ENCODE peak calls at places on chromosomes 5 and 9, in eight cellular contexts. J is HCT116, K is A549, F is HepG2, N is GM23338, A is SK-N-SH, R is K562, E is GM12878. I is an unnamed sample. For H3K4me1, the result is how much of the 10 kb centered on the place peaks cover.

GRCh38 chr5:115773010-115773580 is 43.4 kb downstream of the CDO1 start:
- DNase-seq in J (no peak), K (no peak), F (no peak), N (peak), A (no peak), R (no peak), E (no peak), I (no peak)

GRCh38 chr5:143147918-143148317 is 255.6 kb downstream of the NR3C1 start:
- DNase-seq in J (no peak), K (no peak), F (no peak), N (no peak), A (no peak), R (no peak), E (no peak), I (no peak)

GRCh38 chr9:98944130-98945074 is 695 bp downstream of the COL15A1 start:
- DNase-seq in J (no peak), K (peak), F (no peak), N (peak), A (peak), R (no peak), E (no peak), I (no peak)

GRCh38 chr5:73896668-73897067 is 270.7 kb downstream of the ARHGEF28 start:
- DNase-seq in J (no peak), K (no peak), F (no peak), N (no peak), A (no peak), R (no peak), E (no peak), I (no peak)

GRCh38 chr9:107176701-107177100 is 106.4 kb upstream of the RAD23B start:
- DNase-seq in J (no peak), K (no peak), F (no peak), N (peak), A (peak), R (no peak), E (no peak), I (no peak)

GRCh38 chr9:98231770-98232478 is 23.5 kb downstream of the TBC1D2 start:
- DNase-seq in J (no peak), K (no peak), F (no peak), N (no peak), A (no peak), R (no peak), E (no peak), I (no peak)

GRCh38 chr9:105158898-105159297 is 85.6 kb upstream of the SLC44A1 start:
- DNase-seq in J (no peak), K (no peak), F (no peak), N (no peak), A (no peak), R (no peak), E (no peak), I (no peak)

GRCh38 chr5:87411586-87412416 is 929 bp downstream of the CCNH start:
- DNase-seq in J (peak), K (peak), F (peak), N (peak), A (peak), R (peak), E (no peak), I (no peak)

GRCh38 chr9:83199240-83199639 is 136.3 kb upstream of the RASEF start:
- DNase-seq in J (peak), K (peak), F (peak), N (peak), A (peak), R (no peak), E (no peak), I (no peak)

GRCh38 chr5:122153230-122153629 is 23.9 kb downstream of the ZNF474 start:
- DNase-seq in J (no peak), K (no peak), F (no peak), N (no peak), A (no peak), R (no peak), E (no peak), I (no peak)

GRCh38 chr5:111469905-111470304 is 42.4 kb downstream of the STARD4 start:
- DNase-seq in J (no peak), K (no peak), F (no peak), N (no peak), A (no peak), R (no peak), E (no peak), I (no peak)

GRCh38 chr5:154603978-154604679 is 126.1 kb upstream of the HAND1 start:
- DNase-seq in J (no peak), K (no peak), F (no peak), N (peak), A (peak), R (no peak), E (no peak), I (no peak)

GRCh38 chr5:106171708-106172107 is 1499.0 kb downstream of the EFNA5 start:
- DNase-seq in J (no peak), K (no peak), F (no peak), N (no peak), A (no peak), R (no peak), E (no peak), I (no peak)

GRCh38 chr5:170755679-170756456 is 27.7 kb upstream of the GABRP start:
- DNase-seq in J (no peak), K (no peak), F (no peak), N (no peak), A (peak), R (no peak), E (no peak), I (no peak)

DNA sequence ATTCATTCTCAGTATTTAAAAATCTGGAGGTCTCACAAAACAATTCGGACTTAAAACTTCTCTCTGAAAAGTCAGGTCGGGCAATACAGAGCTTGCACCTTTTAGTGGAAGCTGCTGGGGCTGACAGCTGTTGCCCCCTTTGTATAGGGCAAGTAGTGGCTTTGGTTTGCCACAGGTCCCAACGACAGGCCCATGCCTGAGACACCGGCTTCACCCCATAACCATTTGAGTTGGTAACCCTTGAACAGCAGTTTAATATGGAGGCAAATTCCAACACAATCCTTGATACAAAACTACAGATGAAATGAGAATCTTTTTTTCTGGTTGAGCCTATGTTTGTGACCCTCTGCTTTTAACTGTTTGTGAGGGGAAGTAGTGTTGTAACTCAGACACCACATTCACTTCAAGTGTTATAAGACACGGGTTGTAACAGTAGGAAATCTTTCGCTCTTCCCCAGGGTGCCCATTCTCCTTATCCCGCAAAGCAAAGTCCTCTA is 763 bp upstream of the GLRX start:
- DNase-seq in J (no peak), K (no peak), F (no peak), N (no peak), A (no peak), R (no peak), E (no peak), I (no peak)
- H3K4me1 ChIP-seq in J (under half), K (half or more), F (half or more), N (under half), A (under half), R (under half), E (under half), I (under half)

DNA sequence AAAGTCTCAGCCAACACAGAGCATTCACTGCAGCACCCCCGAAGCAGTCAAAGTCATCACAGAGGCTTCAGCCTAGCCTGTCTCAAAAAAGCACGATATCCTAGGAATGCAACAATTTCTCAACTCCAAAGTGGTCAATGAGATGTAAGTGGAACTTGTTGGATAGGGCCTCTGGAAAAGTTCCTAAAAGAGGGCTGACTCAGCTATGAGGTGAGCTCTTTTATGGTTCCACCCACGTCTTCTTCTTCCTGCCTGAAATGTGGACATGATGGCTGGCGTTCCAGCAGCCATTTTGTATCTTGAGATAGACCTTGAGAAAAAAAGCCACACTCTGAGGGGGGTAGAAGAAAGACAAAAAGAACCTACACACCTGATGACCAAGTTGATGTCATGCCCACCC is 32.5 kb upstream of the TRIO start:
- DNase-seq in J (no peak), K (no peak), F (no peak), N (no peak), A (no peak), R (no peak), E (no peak), I (no peak)
- TF ChIP-seq REST in J (no peak), K (no peak), F (no peak), N (no peak), A (no peak), R (no peak), E (no peak), I (no peak)

DNA sequence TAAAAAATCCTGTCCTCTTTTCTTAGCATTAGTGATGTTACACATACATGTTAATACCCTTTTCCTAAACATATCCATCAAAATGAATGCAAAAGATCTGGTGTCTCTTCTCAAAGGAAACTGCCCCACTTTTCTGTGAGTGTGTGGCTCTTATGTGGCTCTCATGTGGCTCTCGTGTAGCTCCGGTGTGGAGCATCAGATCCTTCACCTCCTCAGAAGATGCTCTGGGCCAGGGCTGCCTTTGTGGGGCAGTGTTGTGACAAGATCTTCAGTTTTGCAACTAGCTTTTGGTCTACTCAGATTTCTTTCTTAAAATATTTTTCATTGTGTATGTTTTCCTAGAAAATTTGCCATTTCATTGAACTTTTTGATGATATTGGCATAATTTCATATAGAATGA is 19.3 kb downstream of the GARNL3 start:
- DNase-seq in J (no peak), K (peak), F (no peak), N (peak), A (no peak), R (no peak), E (no peak), I (no peak)
- H3K4me1 ChIP-seq in J (under half), K (under half), F (under half), N (under half), A (under half), R (under half), E (under half), I (under half)

DNA sequence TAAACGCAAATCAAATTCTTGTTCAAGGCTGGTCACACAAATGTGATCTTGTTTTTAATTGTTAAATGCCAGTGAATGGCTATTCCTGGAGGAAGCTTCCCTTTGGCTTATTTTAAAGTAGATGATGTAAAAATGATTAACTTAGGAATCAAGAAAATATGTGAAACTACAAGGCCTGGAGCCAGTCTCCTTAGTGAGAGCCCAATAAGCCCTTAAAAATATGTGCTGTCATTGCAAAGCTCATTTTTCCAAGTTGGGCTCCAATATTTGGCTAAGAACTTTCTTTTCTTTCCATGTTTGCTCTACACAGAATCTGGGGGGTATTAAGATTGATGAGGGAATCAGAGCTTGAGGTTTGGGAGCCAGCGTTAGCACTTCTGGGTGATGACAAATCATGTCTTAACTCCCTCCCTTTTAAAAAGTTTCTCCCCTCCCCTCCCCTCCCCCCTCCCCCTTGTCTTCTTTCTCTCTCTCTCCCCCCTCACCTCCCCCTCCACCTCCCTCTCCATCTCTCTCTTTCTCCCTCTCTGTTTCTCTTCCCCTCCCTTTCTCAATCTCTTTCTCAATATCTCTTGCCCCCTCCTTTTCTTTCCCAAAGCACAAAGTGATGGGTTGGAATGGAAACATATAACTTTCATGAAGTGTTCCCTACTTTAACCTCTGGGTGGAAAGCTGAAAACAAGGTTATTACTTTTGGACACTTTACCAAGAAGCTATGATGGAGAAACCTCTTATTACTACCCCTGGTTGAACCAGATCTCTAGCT is 86.0 kb downstream of the FBXL7 start:
- DNase-seq in J (no peak), K (no peak), F (no peak), N (no peak), A (no peak), R (no peak), E (no peak), I (no peak)
- TF ChIP-seq REST in J (no peak), K (no peak), F (no peak), N (no peak), A (no peak), R (no peak), E (no peak), I (no peak)

I was measured in Panc1.